ENCODE peak calls at places on chromosomes 12 and 14, in seven cellular contexts. O is mesendoderm, Z is IMR-90, M is H9, Y is mesenchymal stem cell, W is trophoblast cell, H is H1. D is an unnamed sample.
A peak's percentile ranks its signal among the peaks of the same experiment; 100 is the strongest.

GRCh38 chr12:64169999-64170398 is 52.1 kb downstream of the KICS2 start:
- DNase-seq in M (no peak), Y (no peak), W (no peak), Z (no peak), H (no peak), O (no peak), D (no peak)

GRCh38 chr14:64826845-64827244 is 52.9 kb downstream of the SPTB start:
- DNase-seq in Y (no peak), W (no peak), Z (no peak), M (no peak), O (no peak), H (no peak), D (no peak)

GRCh38 chr12:66156654-66157053 is 13.1 kb downstream of the TMBIM4 start:
- DNase-seq in O (no peak), H (no peak), Z (peak; percentile 18), Y (no peak), W (peak; percentile 72), M (no peak), D (no peak)

GRCh38 chr14:105837349-105838063 is 311.1 kb downstream of the TMEM121 start:
- DNase-seq in M (peak; percentile 10), Y (no peak), Z (no peak), H (no peak), W (no peak), O (no peak), D (no peak)

GRCh38 chr14:83638725-83639124 is 1891.2 kb upstream of the FLRT2 start:
- DNase-seq in H (no peak), O (no peak), W (no peak), Y (no peak), Z (no peak), M (no peak), D (no peak)

GRCh38 chr14:49692191-49692757 is 646 bp upstream of the KLHDC1 start:
- DNase-seq in Z (peak; percentile 8), Y (peak; percentile 55), O (no peak), H (no peak), W (no peak), M (no peak), D (no peak)

GRCh38 chr12:52285851-52286530 is 5.3 kb downstream of the KRT81 start:
- DNase-seq in H (no peak), Z (no peak), W (no peak), M (peak; percentile 31), Y (no peak), O (no peak), D (no peak)

GRCh38 chr14:100665518-100666032 is 61.1 kb upstream of the DLK1 start:
- DNase-seq in Z (no peak), O (no peak), Y (no peak), M (no peak), H (no peak), W (no peak), D (no peak)

GRCh38 chr12:56839489-56840442 is 76.6 kb downstream of the HSD17B6 start:
- DNase-seq in H (peak; percentile 72), M (peak; percentile 83), W (peak; percentile 10), Y (peak; percentile 60), Z (peak; percentile 9), O (peak; percentile 83), D (peak; percentile 35)

GRCh38 chr12:56836800-56837663 is 73.9 kb downstream of the HSD17B6 start:
- DNase-seq in Z (peak; percentile 72), W (peak; percentile 69), M (no peak), Y (peak; percentile 71), O (no peak), H (no peak), D (no peak)

GRCh38 chr14:93720076-93720815 is 68.0 kb downstream of the PRIMA1 start:
- DNase-seq in O (no peak), Z (no peak), M (peak; percentile 16), W (no peak), H (no peak), Y (no peak), D (no peak)

GRCh38 chr12:89516633-89517032 is 8.0 kb downstream of the GALNT4 start:
- DNase-seq in H (no peak), M (no peak), Z (no peak), W (no peak), O (peak; percentile 30), Y (no peak), D (no peak)
- H3K23ac ChIP-seq in H (no peak overlapping the region), M (no peak overlapping the region), Z (no peak overlapping the region), W (no peak overlapping the region), O (no peak overlapping the region), Y (no peak overlapping the region), D (no peak overlapping the region)

GRCh38 chr14:88002421-88002820 is 2.5 kb upstream of the GPR65 start:
- DNase-seq in M (no peak), Y (no peak), H (no peak), W (no peak), O (no peak), Z (no peak), D (no peak)

GRCh38 chr14:88007608-88008007 is 2.7 kb downstream of the GPR65 start:
- DNase-seq in Y (no peak), O (no peak), M (no peak), Z (no peak), H (no peak), W (no peak), D (no peak)

GRCh38 chr14:88005050-88005481 is at the start of gene GPR65:
- DNase-seq in Z (no peak), H (no peak), O (no peak), Y (peak; percentile 23), M (no peak), W (no peak), D (no peak)

GRCh38 chr14:88005978-88006851 is 1.3 kb downstream of the GPR65 start:
- DNase-seq in H (no peak), Z (no peak), Y (no peak), M (no peak), W (no peak), O (no peak), D (no peak)

DNA sequence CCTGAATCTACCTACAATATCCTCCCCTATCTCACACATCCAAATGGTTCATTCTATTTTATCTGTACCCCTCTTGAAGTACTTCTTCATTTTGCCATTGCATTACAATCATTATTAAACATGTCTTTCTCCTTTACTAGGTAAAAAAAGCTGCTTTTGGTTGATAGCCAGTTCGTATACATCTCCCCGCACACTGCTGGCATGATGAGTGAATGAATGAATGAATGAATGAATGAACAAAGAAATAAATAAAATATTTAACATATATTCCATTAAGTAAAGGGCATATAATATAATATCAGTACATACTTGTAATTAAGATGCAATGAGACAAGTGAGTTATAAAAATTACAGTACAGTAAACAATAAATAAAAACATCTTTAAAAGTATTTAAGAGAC is 298 bp upstream of the GPR65 start:
- DNase-seq in M (no peak), O (no peak), Y (no peak), H (no peak), W (no peak), Z (no peak), D (no peak)
- H3K4me2 ChIP-seq in M (no peak overlapping the region), O (no peak overlapping the region), Y (no peak overlapping the region), H (no peak overlapping the region), W (no peak overlapping the region), Z (no peak overlapping the region), D (no peak overlapping the region)

GRCh38 chr12:59320112-59320511 is 275.7 kb upstream of the SLC16A7 start:
- DNase-seq in W (no peak), H (no peak), Z (no peak), Y (no peak), O (no peak), M (no peak), D (no peak)
- H3K23ac ChIP-seq in W (no peak overlapping the region), H (no peak overlapping the region), Z (no peak overlapping the region), Y (no peak overlapping the region), O (no peak overlapping the region), M (no peak overlapping the region), D (no peak overlapping the region)

GRCh38 chr12:29455087-29455486 is 42.4 kb downstream of the OVCH1 start:
- DNase-seq in O (no peak), M (no peak), W (no peak), Z (no peak), Y (no peak), H (no peak), D (no peak)

GRCh38 chr12:29463198-29463597 is 34.3 kb downstream of the OVCH1 start:
- DNase-seq in Z (no peak), Y (no peak), M (no peak), W (no peak), H (no peak), O (no peak), D (no peak)

GRCh38 chr12:29460082-29460481 is 37.4 kb downstream of the OVCH1 start:
- DNase-seq in Y (no peak), Z (no peak), H (no peak), O (no peak), W (no peak), M (no peak), D (no peak)
- H3K4me2 ChIP-seq in Y (no peak overlapping the region), Z (no peak overlapping the region), H (no peak overlapping the region), O (no peak overlapping the region), W (no peak overlapping the region), M (no peak overlapping the region), D (no peak overlapping the region)

GRCh38 chr12:2974560-2974971 is 15.4 kb downstream of the TEAD4 start:
- DNase-seq in Z (peak; percentile 37), O (peak; percentile 40), W (no peak), H (peak; percentile 53), M (peak; percentile 73), Y (peak; percentile 27), D (no peak)
- H3K23ac ChIP-seq in Z (no peak overlapping the region), O (no peak overlapping the region), W (no peak overlapping the region), H (no peak overlapping the region), M (no peak overlapping the region), Y (peak overlapping the region; percentile 15), D (no peak overlapping the region)

GRCh38 chr12:80041691-80042090 is 57.6 kb upstream of the OTOGL start:
- DNase-seq in W (no peak), H (no peak), M (no peak), Z (peak; percentile 68), O (no peak), Y (peak; percentile 68), D (no peak)
- H3K4me2 ChIP-seq in W (no peak overlapping the region), H (no peak overlapping the region), M (no peak overlapping the region), Z (peak overlapping the region; percentile 95), O (no peak overlapping the region), Y (peak overlapping the region; percentile 43), D (no peak overlapping the region)

GRCh38 chr14:78417532-78417931 is 247.4 kb downstream of the NRXN3 start:
- DNase-seq in O (no peak), W (no peak), H (no peak), Y (no peak), M (no peak), Z (no peak), D (no peak)
- H3K23ac ChIP-seq in O (no peak overlapping the region), W (no peak overlapping the region), H (no peak overlapping the region), Y (no peak overlapping the region), M (no peak overlapping the region), Z (no peak overlapping the region), D (no peak overlapping the region)

D was measured in neuronal stem cell.